ENCODE peak calls at places on chromosomes 3 and 15, in five cellular contexts. U is A549, P is K562, W is H1, Q is GM12878. D is an unnamed sample.

GRCh38 chr3:131110087-131110486 is 83.4 kb downstream of the NEK11 start:
- DNase-seq in U (no peak), P (no peak), W (no peak), Q (no peak), D (no peak)

GRCh38 chr3:113485161-113485609 is 29.8 kb downstream of the SPICE1 start:
- DNase-seq in U (no peak), P (no peak), W (no peak), Q (no peak), D (peak)

GRCh38 chr15:94535298-94536048 is 304.1 kb downstream of the MCTP2 start:
- DNase-seq in U (no peak), P (no peak), W (no peak), Q (no peak), D (no peak)

GRCh38 chr3:123522666-123523412 is 62.0 kb downstream of the HACD2 start:
- DNase-seq in U (no peak), P (no peak), W (no peak), Q (no peak), D (no peak)

GRCh38 chr3:195204360-195205166 is 66.4 kb downstream of the XXYLT1 start:
- DNase-seq in U (no peak), P (no peak), W (no peak), Q (peak), D (no peak)

GRCh38 chr3:195549931-195550519 is 6.9 kb upstream of the PPP1R2 start:
- DNase-seq in U (no peak), P (no peak), W (no peak), Q (peak), D (peak)

GRCh38 chr15:45157974-45158373 is 28.2 kb downstream of the DUOX1 start:
- DNase-seq in U (no peak), P (no peak), W (no peak), Q (no peak), D (no peak)

GRCh38 chr3:1087066-1087555 is 5.7 kb upstream of the CNTN6 start:
- DNase-seq in U (no peak), P (no peak), W (no peak), Q (no peak), D (no peak)

GRCh38 chr15:80578871-80579270 is 116.2 kb upstream of the ABHD17C start:
- DNase-seq in U (no peak), P (no peak), W (no peak), Q (no peak), D (no peak)

GRCh38 chr3:14537590-14538450 is 2.3 kb downstream of the GRIP2 start:
- DNase-seq in U (peak), P (peak), W (no peak), Q (no peak), D (no peak)

GRCh38 chr3:58164199-58164879 is 46.4 kb downstream of the DNASE1L3 start:
- DNase-seq in U (peak), P (no peak), W (no peak), Q (no peak), D (no peak)

GRCh38 chr3:14460342-14461005 is 58.1 kb downstream of the SLC6A6 start:
- DNase-seq in U (no peak), P (no peak), W (no peak), Q (no peak), D (no peak)

GRCh38 chr15:82688691-82689090 is 21.0 kb downstream of the AP3B2 start:
- DNase-seq in U (no peak), P (no peak), W (no peak), Q (no peak), D (no peak)

GRCh38 chr3:99780749-99781148 is 36.9 kb upstream of the CMSS1 start:
- DNase-seq in U (no peak), P (no peak), W (no peak), Q (no peak), D (no peak)

DNA sequence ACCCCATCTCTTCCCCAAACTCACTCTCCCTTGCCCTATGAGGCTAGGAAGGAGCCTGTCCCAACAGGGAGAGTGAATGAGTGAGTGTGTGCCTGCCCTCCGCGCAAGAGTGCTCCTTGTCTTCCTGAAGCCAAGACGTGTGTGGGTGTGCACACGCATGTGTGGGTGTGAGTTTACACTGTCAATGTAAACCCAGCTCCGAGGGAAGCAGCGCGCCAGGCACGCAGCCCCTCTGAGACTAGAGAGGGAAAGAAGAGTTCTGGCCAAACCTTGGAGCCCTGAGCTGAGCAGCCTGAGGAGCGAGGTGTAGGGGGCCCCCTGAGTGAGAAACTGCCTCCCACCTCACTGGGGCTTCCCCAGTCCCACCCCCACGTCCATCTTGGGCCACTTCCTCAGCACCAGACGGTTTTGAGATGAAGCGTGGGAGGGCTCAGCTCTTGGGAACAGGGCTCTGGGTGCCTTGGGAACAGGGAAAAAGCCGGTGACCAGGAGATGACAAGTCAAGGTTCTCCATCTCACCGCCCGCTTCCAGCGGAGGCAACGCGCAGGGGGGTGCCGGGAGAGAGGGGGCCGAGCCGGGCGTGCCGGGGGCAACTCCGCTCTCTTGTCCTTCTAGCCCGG is 5.1 kb downstream of the MECOM start:
- DNase-seq in U (no peak), P (no peak), W (no peak), Q (no peak), D (no peak)
- TF ChIP-seq KDM1A in U (no peak), P (no peak), W (no peak), Q (no peak), D (no peak)

GRCh38 chr15:68343579-68344225 is 66.2 kb downstream of the FEM1B start:
- DNase-seq in U (no peak), P (no peak), W (no peak), Q (no peak), D (no peak)
- TF ChIP-seq KDM1A in U (no peak), P (no peak), W (no peak), Q (no peak), D (no peak)

DNA sequence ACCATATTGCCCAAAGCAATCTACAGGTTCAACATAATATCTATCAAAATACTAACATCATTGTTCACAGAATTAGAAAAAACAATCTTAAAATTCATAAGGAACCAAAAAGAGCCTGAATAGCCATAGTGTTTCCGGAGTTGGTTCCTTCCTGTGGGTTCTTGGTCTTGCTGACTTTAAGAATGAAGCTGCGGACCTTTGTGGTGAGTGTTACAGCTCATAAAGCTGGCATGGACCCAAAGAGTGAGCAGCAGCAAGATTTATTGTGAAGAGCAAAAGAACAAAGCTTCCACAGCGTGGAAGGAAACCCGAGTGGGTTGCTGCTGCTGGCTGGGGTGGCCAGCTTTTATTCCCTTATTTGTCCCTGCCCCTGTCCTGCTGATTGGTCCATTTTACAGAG is 15.3 kb upstream of the ACVR2B start:
- DNase-seq in U (no peak), P (no peak), W (no peak), Q (no peak), D (no peak)
- TF ChIP-seq KDM1A in U (no peak), P (no peak), W (no peak), Q (no peak), D (no peak)

GRCh38 chr15:88057836-88058235 is 198.7 kb downstream of the NTRK3 start:
- DNase-seq in U (no peak), P (no peak), W (no peak), Q (no peak), D (no peak)
- TF ChIP-seq KDM1A in U (no peak), P (no peak), W (no peak), Q (no peak), D (no peak)

GRCh38 chr3:100879445-100879844 is 113.8 kb downstream of the ABI3BP start:
- DNase-seq in U (no peak), P (no peak), W (no peak), Q (no peak), D (no peak)

GRCh38 chr3:100882571-100882981 is 110.6 kb downstream of the ABI3BP start:
- DNase-seq in U (no peak), P (no peak), W (no peak), Q (no peak), D (no peak)

GRCh38 chr3:100877286-100877685 is 115.9 kb downstream of the ABI3BP start:
- DNase-seq in U (no peak), P (no peak), W (no peak), Q (no peak), D (no peak)

GRCh38 chr3:100880072-100880471 is 113.1 kb downstream of the ABI3BP start:
- DNase-seq in U (no peak), P (no peak), W (no peak), Q (no peak), D (no peak)

GRCh38 chr3:100880845-100881244 is 112.4 kb downstream of the ABI3BP start:
- DNase-seq in U (no peak), P (no peak), W (no peak), Q (no peak), D (no peak)
- TF ChIP-seq KDM1A in U (no peak), P (no peak), W (no peak), Q (no peak), D (no peak)

D was measured in HepG2.